ENCODE peak calls at places on chromosome 13, in seven cellular contexts. H is CD4-positive, CD25-positive, alpha-beta regulatory T cell; Q is left ventricle myocardium inferior; Z is mammary epithelial cell; M is CD8-positive, alpha-beta T cell; I is fibroblast of pulmonary artery; J is lower leg skin. U is an unnamed sample.
A peak's percentile ranks its signal among the peaks of the same experiment; 100 is the strongest.

GRCh38 chr13:40070357-40070756 is 414.9 kb downstream of the COG6 start:
- DNase-seq in H (no peak), Q (no peak), Z (no peak), M (no peak), I (no peak), J (no peak), U (no peak)

GRCh38 chr13:85896516-85897450 is 97.6 kb upstream of the SLITRK6 start:
- DNase-seq in H (no peak), Q (no peak), Z (peak; percentile 82), M (no peak), I (no peak), J (no peak), U (no peak)

GRCh38 chr13:98473135-98473791 is 103.6 kb downstream of the STK24 start:
- DNase-seq in H (no peak), Q (no peak), Z (no peak), M (no peak), I (no peak), J (no peak), U (no peak)

GRCh38 chr13:27125357-27126282 is 46.0 kb downstream of the USP12 start:
- DNase-seq in H (no peak), Q (no peak), Z (peak; percentile 35), M (no peak), I (no peak), J (peak; percentile 40), U (no peak)

GRCh38 chr13:33999830-34000605 is 182.1 kb downstream of the RFC3 start:
- DNase-seq in H (no peak), Q (no peak), Z (no peak), M (no peak), I (no peak), J (no peak), U (no peak)

GRCh38 chr13:95564948-95565347 is 12.4 kb downstream of the CLDN10 start:
- DNase-seq in H (no peak), Q (no peak), Z (peak; percentile 81), M (no peak), I (peak; percentile 93), J (no peak), U (no peak)

GRCh38 chr13:102700088-102701031 is 5.5 kb upstream of the METTL21C start:
- DNase-seq in H (no peak), Q (no peak), Z (no peak), M (no peak), I (no peak), J (peak; percentile 30), U (no peak)

GRCh38 chr13:40920826-40921225 is 98.3 kb downstream of the ELF1 start:
- DNase-seq in H (no peak), Q (no peak), Z (peak; percentile 8), M (no peak), I (peak; percentile 22), J (no peak), U (no peak)

GRCh38 chr13:88586263-88586662 is 915.1 kb downstream of the SLITRK5 start:
- DNase-seq in H (no peak), Q (no peak), Z (no peak), M (no peak), I (no peak), J (no peak), U (no peak)

GRCh38 chr13:79684426-79684825 is 203.5 kb downstream of the NDFIP2 start:
- DNase-seq in H (no peak), Q (no peak), Z (no peak), M (no peak), I (no peak), J (no peak), U (no peak)

GRCh38 chr13:59846845-59847620 is 316.7 kb downstream of the DIAPH3 start:
- DNase-seq in H (no peak), Q (no peak), Z (no peak), M (no peak), I (no peak), J (no peak), U (no peak)

GRCh38 chr13:32600891-32601290 is 14.6 kb downstream of the PDS5B start:
- DNase-seq in H (no peak), Q (no peak), Z (no peak), M (no peak), I (no peak), J (no peak), U (no peak)

GRCh38 chr13:22053053-22053452 is 382.2 kb downstream of the FGF9 start:
- DNase-seq in H (no peak), Q (no peak), Z (no peak), M (no peak), I (no peak), J (no peak), U (no peak)

GRCh38 chr13:44574466-44574855 is 1.7 kb downstream of the TSC22D1 start:
- DNase-seq in H (no peak), Q (no peak), Z (no peak), M (no peak), I (no peak), J (no peak), U (no peak)

GRCh38 chr13:28423010-28423409 is 71.9 kb downstream of the FLT1 start:
- DNase-seq in H (no peak), Q (peak; percentile 24), Z (no peak), M (peak; percentile 26), I (no peak), J (peak; percentile 47), U (peak; percentile 69)

GRCh38 chr13:25886438-25887214 is 165.2 kb downstream of the SHISA2 start:
- DNase-seq in H (no peak), Q (no peak), Z (peak; percentile 93), M (no peak), I (peak; percentile 31), J (no peak), U (no peak)

GRCh38 chr13:108609353-108609752 is 20.1 kb upstream of the MYO16 start:
- DNase-seq in H (no peak), Q (no peak), Z (peak; percentile 4), M (no peak), I (peak; percentile 16), J (no peak), U (no peak)

GRCh38 chr13:46168818-46169217 is 13.2 kb downstream of the LCP1 start:
- DNase-seq in H (no peak), Q (no peak), Z (no peak), M (no peak), I (no peak), J (no peak), U (no peak)

GRCh38 chr13:73310366-73310765 is 251.6 kb downstream of the KLF5 start:
- DNase-seq in H (no peak), Q (no peak), Z (no peak), M (no peak), I (no peak), J (no peak), U (no peak)

GRCh38 chr13:25286969-25287961 is at the start of gene MTMR6:
- DNase-seq in H (peak; percentile 88), Q (peak; percentile 94), Z (peak; percentile 87), M (peak; percentile 91), I (peak; percentile 88), J (peak; percentile 88), U (peak; percentile 96)

GRCh38 chr13:50892162-50892944 is 17.2 kb upstream of the RNASEH2B start:
- DNase-seq in H (peak; percentile 11), Q (no peak), Z (no peak), M (no peak), I (no peak), J (no peak), U (no peak)

GRCh38 chr13:24208314-24208713 is 47.8 kb downstream of the SPATA13 start:
- DNase-seq in H (no peak), Q (no peak), Z (peak; percentile 67), M (no peak), I (peak; percentile 88), J (peak; percentile 62), U (no peak)

GRCh38 chr13:57698851-57699250 is 67.3 kb downstream of the PCDH17 start:
- DNase-seq in H (no peak), Q (no peak), Z (no peak), M (no peak), I (no peak), J (no peak), U (no peak)

GRCh38 chr13:49629196-49629938 is 1.1 kb downstream of the ARL11 start:
- DNase-seq in H (no peak), Q (no peak), Z (no peak), M (no peak), I (no peak), J (no peak), U (no peak)
- H3K4me3 ChIP-seq in H (no peak overlapping the region), Q (peak overlapping the region; percentile 27), Z (no peak overlapping the region), M (no peak overlapping the region), I (no peak overlapping the region), J (no peak overlapping the region), U (peak overlapping the region; percentile 44)

GRCh38 chr13:76644906-76645305 is 241.3 kb downstream of the KCTD12 start:
- DNase-seq in H (no peak), Q (no peak), Z (no peak), M (no peak), I (no peak), J (no peak), U (no peak)
- H3K4me3 ChIP-seq in H (no peak overlapping the region), Q (no peak overlapping the region), Z (no peak overlapping the region), M (no peak overlapping the region), I (no peak overlapping the region), J (no peak overlapping the region), U (no peak overlapping the region)

GRCh38 chr13:113297370-113297871 is 382 bp downstream of the LAMP1 start:
- DNase-seq in H (peak; percentile 37), Q (no peak), Z (peak; percentile 49), M (peak; percentile 42), I (peak; percentile 11), J (no peak), U (peak; percentile 66)

GRCh38 chr13:113288880-113289279 is 8.2 kb upstream of the LAMP1 start:
- DNase-seq in H (no peak), Q (no peak), Z (peak; percentile 66), M (no peak), I (no peak), J (peak; percentile 49), U (no peak)

GRCh38 chr13:113291129-113291528 is 5.9 kb upstream of the LAMP1 start:
- DNase-seq in H (no peak), Q (no peak), Z (no peak), M (no peak), I (no peak), J (no peak), U (no peak)

GRCh38 chr13:113296842-113297369 is at the start of gene LAMP1:
- DNase-seq in H (peak; percentile 98), Q (peak; percentile 99), Z (peak; percentile 94), M (peak; percentile 100), I (peak; percentile 98), J (peak; percentile 96), U (peak; percentile 91)

GRCh38 chr13:113291997-113292862 is 4.8 kb upstream of the LAMP1 start:
- DNase-seq in H (no peak), Q (peak; percentile 28), Z (peak; percentile 22), M (no peak), I (no peak), J (peak; percentile 42), U (no peak)
- H3K4me3 ChIP-seq in H (no peak overlapping the region), Q (peak overlapping the region; percentile 49), Z (peak overlapping the region; percentile 34), M (no peak overlapping the region), I (peak overlapping the region; percentile 28), J (no peak overlapping the region), U (peak overlapping the region; percentile 32)

DNA sequence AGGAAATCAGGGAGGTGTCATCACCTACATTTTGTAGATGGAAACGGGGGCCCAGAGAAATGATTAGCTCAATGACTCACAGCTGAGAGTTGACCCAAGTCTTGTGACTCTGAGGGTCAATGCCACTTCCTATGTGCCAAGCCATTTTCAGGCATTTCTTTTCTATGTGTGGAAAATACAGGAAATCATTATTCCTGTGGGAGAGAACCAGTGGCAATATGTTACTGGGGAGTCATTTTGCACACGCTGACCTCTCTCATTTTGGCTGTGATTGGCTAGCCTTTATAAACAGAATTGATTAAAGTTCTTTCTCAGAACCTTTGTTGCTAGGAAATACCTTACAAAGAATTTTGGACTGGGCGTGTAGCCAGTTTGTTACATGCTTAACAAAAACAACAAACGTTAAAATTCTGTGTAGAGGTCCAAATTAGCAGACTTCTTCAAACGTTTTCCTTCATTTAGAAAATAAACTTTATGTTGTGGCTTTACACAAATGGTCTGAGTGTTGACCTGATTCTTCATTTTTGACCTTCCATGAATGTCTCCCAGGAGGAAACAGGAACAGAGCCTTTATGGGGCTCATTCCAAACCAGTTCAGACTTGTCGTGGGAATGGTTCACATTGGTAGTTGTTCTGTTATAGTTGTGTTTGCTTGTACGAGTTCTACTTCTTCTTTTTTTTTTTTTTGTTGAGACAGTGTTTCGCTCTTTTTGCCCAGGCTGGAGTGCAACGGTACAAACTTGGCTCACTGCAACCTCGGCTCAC is 11.4 kb downstream of the PCCA start:
- DNase-seq in H (no peak), Q (no peak), Z (peak; percentile 80), M (no peak), I (peak; percentile 80), J (no peak), U (no peak)
- H3K4me3 ChIP-seq in H (no peak overlapping the region), Q (no peak overlapping the region), Z (peak overlapping the region; percentile 0), M (no peak overlapping the region), I (no peak overlapping the region), J (no peak overlapping the region), U (no peak overlapping the region)